ENCODE peak calls at places on chromosomes 11 and 22, in five cellular contexts. J is HTR-8/SVneo; D is HT1080; W is CD4-positive, CD25-positive, alpha-beta regulatory T cell; G is stimulated activated CD8-positive, alpha-beta memory T cell treated with anti-CD3 and anti-CD28 coated beads, Interleukin-7, amount 100 ng/mL, for 24 hours. U is an unnamed sample.

GRCh38 chr11:57487920-57488319 is 27.6 kb downstream of the SLC43A1 start:
- DNase-seq in J (no peak), D (no peak), W (no peak), G (no peak), U (no peak)

GRCh38 chr11:134068829-134069425 is at the start of gene JAM3:
- DNase-seq in J (peak; percentile 96), D (peak; percentile 90), W (peak; percentile 93), G (peak; percentile 95), U (peak; percentile 97)

GRCh38 chr11:89612111-89612510 is 98.0 kb upstream of the TRIM77 start:
- DNase-seq in J (no peak), D (no peak), W (no peak), G (no peak), U (no peak)

GRCh38 chr11:42296910-42297309 is 837.5 kb upstream of the LRRC4C start:
- DNase-seq in J (no peak), D (no peak), W (no peak), G (no peak), U (no peak)

GRCh38 chr11:128687321-128687720 is 6.6 kb upstream of the FLI1 start:
- DNase-seq in J (no peak), D (no peak), W (no peak), G (no peak), U (no peak)

GRCh38 chr22:44645083-44645482 is 56.9 kb upstream of the PRR5 start:
- DNase-seq in J (no peak), D (no peak), W (no peak), G (no peak), U (no peak)

GRCh38 chr11:77959434-77959833 is 35.0 kb downstream of the INTS4 start:
- DNase-seq in J (no peak), D (no peak), W (no peak), G (no peak), U (no peak)

GRCh38 chr11:99505319-99505718 is 484.6 kb downstream of the CNTN5 start:
- DNase-seq in J (peak; percentile 28), D (peak; percentile 4), W (no peak), G (no peak), U (no peak)

GRCh38 chr11:67628710-67629385 is 889 bp downstream of the NUDT8 start:
- DNase-seq in J (no peak), D (no peak), W (no peak), G (no peak), U (no peak)

GRCh38 chr22:30380011-30380410 is 7.2 kb downstream of the RNF215 start:
- DNase-seq in J (no peak), D (no peak), W (no peak), G (no peak), U (no peak)

GRCh38 chr11:35947437-35947836 is 3.6 kb downstream of the LDLRAD3 start:
- DNase-seq in J (no peak), D (no peak), W (no peak), G (no peak), U (no peak)

GRCh38 chr11:120514541-120515121 is 3.1 kb downstream of the GRIK4 start:
- DNase-seq in J (no peak), D (no peak), W (no peak), G (no peak), U (no peak)

GRCh38 chr22:35601743-35602633 is 15.1 kb downstream of the MB start:
- DNase-seq in J (peak; percentile 43), D (peak; percentile 66), W (no peak), G (no peak), U (peak; percentile 46)

GRCh38 chr22:42799462-42800405 is 57.3 kb downstream of the ARFGAP3 start:
- DNase-seq in J (no peak), D (peak; percentile 11), W (no peak), G (no peak), U (peak; percentile 38)